ENCODE peak calls at places on chromosome 6, in six cellular contexts. N is PC-3, C is MM.1S, G is HCT116, Q is fibroblast of lung, E is astrocyte. D is an unnamed sample.

GRCh38 chr6:74273541-74273940 is 577.5 kb downstream of the CD109 start:
- DNase-seq in N (no peak), C (no peak), G (no peak), Q (no peak), E (no peak), D (no peak)

GRCh38 chr6:34816635-34817301 is 24.9 kb downstream of the BLTP3A start:
- DNase-seq in N (no peak), C (no peak), G (no peak), Q (no peak), E (no peak), D (no peak)

GRCh38 chr6:84409911-84410310 is 182.5 kb upstream of the CEP162 start:
- DNase-seq in N (no peak), C (no peak), G (no peak), Q (no peak), E (no peak), D (no peak)

GRCh38 chr6:38912378-38912777 is 136.2 kb upstream of the GLP1R start:
- DNase-seq in N (no peak), C (no peak), G (no peak), Q (no peak), E (no peak), D (no peak)

GRCh38 chr6:100880149-100880900 is 804 bp downstream of the ASCC3 start:
- DNase-seq in N (peak; percentile 34), C (no peak), G (no peak), Q (peak; percentile 35), E (peak; percentile 16), D (no peak)

GRCh38 chr6:77879527-77879926 is 226.7 kb downstream of the MEI4 start:
- DNase-seq in N (no peak), C (no peak), G (no peak), Q (no peak), E (no peak), D (no peak)

GRCh38 chr6:100455230-100456124 is 9.2 kb downstream of the SIM1 start:
- DNase-seq in N (no peak), C (no peak), G (no peak), Q (no peak), E (no peak), D (no peak)

GRCh38 chr6:154841109-154841508 is 107.9 kb downstream of the SCAF8 start:
- DNase-seq in N (no peak), C (no peak), G (no peak), Q (no peak), E (no peak), D (no peak)

GRCh38 chr6:30325873-30326445 is 768 bp upstream of the TRIM39 start:
- DNase-seq in N (no peak), C (peak; percentile 63), G (peak; percentile 59), Q (peak; percentile 86), E (peak; percentile 77), D (peak; percentile 71)

GRCh38 chr6:105793132-105793531 is 293.0 kb upstream of the PRDM1 start:
- DNase-seq in N (peak; percentile 15), C (peak; percentile 56), G (no peak), Q (no peak), E (no peak), D (no peak)

GRCh38 chr6:41013473-41014153 is 25.4 kb downstream of the UNC5CL start:
- DNase-seq in N (no peak), C (no peak), G (no peak), Q (no peak), E (no peak), D (no peak)

GRCh38 chr6:113879186-113880096 is 22.3 kb downstream of the MARCKS start:
- DNase-seq in N (peak; percentile 76), C (peak; percentile 66), G (peak; percentile 68), Q (peak; percentile 84), E (peak; percentile 76), D (peak; percentile 64)

GRCh38 chr6:147063469-147064031 is 140.7 kb upstream of the STXBP5 start:
- DNase-seq in N (peak; percentile 77), C (no peak), G (peak; percentile 64), Q (peak; percentile 94), E (peak; percentile 93), D (peak; percentile 69)

GRCh38 chr6:110363748-110364147 is 5.6 kb upstream of the METTL24 start:
- DNase-seq in N (no peak), C (no peak), G (no peak), Q (no peak), E (no peak), D (no peak)

GRCh38 chr6:154887051-154887450 is 108.1 kb upstream of the TIAM2 start:
- DNase-seq in N (no peak), C (no peak), G (no peak), Q (peak; percentile 67), E (peak; percentile 52), D (peak; percentile 48)

GRCh38 chr6:44058617-44059358 is 68.5 kb downstream of the MRPL14 start:
- DNase-seq in N (peak; percentile 98), C (no peak), G (peak; percentile 88), Q (peak; percentile 100), E (peak; percentile 100), D (peak; percentile 99)

DNA sequence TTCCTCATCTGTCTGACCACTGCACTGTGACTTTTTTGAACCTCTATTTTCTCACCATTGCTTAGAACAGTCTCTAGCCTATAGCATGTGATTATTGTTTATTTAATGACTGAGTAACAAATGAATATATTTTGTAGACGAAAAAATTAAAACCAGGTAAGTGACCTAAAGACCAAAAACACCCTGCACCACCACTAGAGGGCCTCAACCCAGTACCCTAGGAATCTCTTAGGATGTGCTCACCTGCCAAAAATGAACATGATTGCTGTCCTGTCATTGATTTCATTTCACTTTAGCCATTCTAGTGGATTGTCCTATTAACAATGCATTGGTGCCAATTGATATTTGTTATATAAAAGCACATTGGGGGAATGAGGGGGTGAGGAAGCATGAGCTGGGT is 199.1 kb downstream of the COL9A1 start:
- DNase-seq in N (peak; percentile 9), C (no peak), G (peak; percentile 3), Q (no peak), E (no peak), D (peak; percentile 3)
- TF ChIP-seq CTCF in N (peak; percentile 71), C (peak; percentile 71), G (peak; percentile 83), Q (peak; percentile 54), E (no peak), D (peak; percentile 85)

GRCh38 chr6:152273638-152274037 is 363.5 kb downstream of the SYNE1 start:
- DNase-seq in N (no peak), C (no peak), G (no peak), Q (peak; percentile 76), E (peak; percentile 69), D (no peak)

GRCh38 chr6:152272486-152272885 is 364.7 kb downstream of the SYNE1 start:
- DNase-seq in N (no peak), C (no peak), G (no peak), Q (peak; percentile 61), E (peak; percentile 62), D (peak; percentile 23)

GRCh38 chr6:152270301-152270925 is 366.7 kb downstream of the SYNE1 start:
- DNase-seq in N (peak; percentile 61), C (no peak), G (no peak), Q (peak; percentile 78), E (peak; percentile 74), D (peak; percentile 75)

GRCh38 chr6:152273002-152273401 is 364.2 kb downstream of the SYNE1 start:
- DNase-seq in N (peak; percentile 46), C (no peak), G (no peak), Q (peak; percentile 72), E (peak; percentile 61), D (peak; percentile 59)

GRCh38 chr6:152271681-152272464 is 365.3 kb downstream of the SYNE1 start:
- DNase-seq in N (peak; percentile 64), C (no peak), G (no peak), Q (peak; percentile 92), E (peak; percentile 92), D (peak; percentile 67)
- TF ChIP-seq EZH2 in N (no peak), C (no peak), G (no peak), Q (no peak), E (no peak), D (no peak)

DNA sequence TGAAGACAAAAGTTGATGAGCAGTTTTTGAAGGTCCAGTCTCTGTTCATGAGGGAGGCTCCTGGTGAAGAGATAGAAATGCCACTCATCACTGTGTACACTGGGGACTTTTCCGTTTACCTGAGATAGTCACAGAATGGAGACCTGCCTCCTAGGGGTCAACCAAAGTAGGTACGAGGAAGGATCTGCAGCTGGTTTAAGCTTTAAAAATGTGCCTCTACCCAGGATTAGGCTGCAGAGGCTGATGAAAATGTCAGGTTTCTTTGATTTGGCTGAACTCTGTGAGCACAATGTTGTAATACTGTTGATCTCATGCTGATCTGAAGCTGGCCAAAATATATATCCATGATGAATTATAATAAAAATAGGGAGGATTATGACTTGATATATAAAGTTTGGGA is 182.8 kb downstream of the ADAT2 start:
- DNase-seq in N (no peak), C (no peak), G (no peak), Q (no peak), E (no peak), D (no peak)
- TF ChIP-seq CTCF in N (no peak), C (no peak), G (peak; percentile 27), Q (no peak), E (no peak), D (no peak)

GRCh38 chr6:158665332-158665731 is 15.5 kb downstream of the SYTL3 start:
- DNase-seq in N (no peak), C (no peak), G (no peak), Q (no peak), E (no peak), D (no peak)

GRCh38 chr6:158669145-158670035 is 19.5 kb downstream of the SYTL3 start:
- DNase-seq in N (no peak), C (no peak), G (no peak), Q (peak; percentile 69), E (peak; percentile 65), D (peak; percentile 76)

GRCh38 chr6:158668707-158669103 is 18.9 kb downstream of the SYTL3 start:
- DNase-seq in N (no peak), C (no peak), G (no peak), Q (no peak), E (no peak), D (no peak)

GRCh38 chr6:158666637-158667359 is 16.9 kb downstream of the SYTL3 start:
- DNase-seq in N (no peak), C (no peak), G (no peak), Q (peak; percentile 21), E (peak; percentile 20), D (no peak)

GRCh38 chr6:158667360-158667981 is 17.6 kb downstream of the SYTL3 start:
- DNase-seq in N (no peak), C (no peak), G (no peak), Q (no peak), E (no peak), D (no peak)
- TF ChIP-seq EZH2 in N (no peak), C (no peak), G (no peak), Q (no peak), E (no peak), D (no peak)

GRCh38 chr6:46626228-46626909 is 26.2 kb downstream of the CYP39A1 start:
- DNase-seq in N (peak; percentile 73), C (peak; percentile 50), G (peak; percentile 22), Q (no peak), E (no peak), D (peak; percentile 31)
- TF ChIP-seq CTCF in N (peak; percentile 83), C (peak; percentile 71), G (peak; percentile 67), Q (peak; percentile 69), E (peak; percentile 59), D (peak; percentile 62)